ENCODE peak calls at places on chromosomes 4 and X, in six cellular contexts. W, J, S, N, U and L are unnamed samples.

GRCh38 chrX:16589826-16590225 is 60.1 kb upstream of the S100G start:
- DNase-seq in S (no peak), J (no peak), W (no peak), U (no peak), N (no peak), L (no peak)

GRCh38 chr4:95572304-95572991 is 23.7 kb upstream of the UNC5C start:
- DNase-seq in W (no peak), U (peak; percentile 65), N (no peak), J (no peak), S (peak; percentile 89), L (no peak)

GRCh38 chr4:72701987-72702819 is 133.2 kb upstream of the ADAMTS3 start:
- DNase-seq in J (peak; percentile 55), N (no peak), W (no peak), U (no peak), S (no peak), L (no peak)

GRCh38 chrX:53440631-53441517 is 6.7 kb upstream of the HSD17B10 start:
- DNase-seq in U (peak; percentile 62), N (no peak), J (peak; percentile 53), W (peak; percentile 74), S (peak; percentile 97), L (peak; percentile 72)

GRCh38 chr4:132071815-132072214 is 1077.3 kb upstream of the PCDH10 start:
- DNase-seq in J (no peak), S (no peak), N (no peak), U (no peak), W (no peak), L (no peak)

GRCh38 chrX:100615015-100615414 is 21.6 kb downstream of the TSPAN6 start:
- DNase-seq in N (no peak), S (no peak), W (no peak), J (peak; percentile 72), U (peak; percentile 25), L (peak; percentile 31)

GRCh38 chr4:8547108-8547911 is 32.9 kb upstream of the GPR78 start:
- DNase-seq in W (no peak), S (peak; percentile 65), U (peak; percentile 66), J (peak; percentile 41), N (no peak), L (peak; percentile 90)

GRCh38 chr4:108540536-108540935 is 79.8 kb upstream of the RPL34 start:
- DNase-seq in J (no peak), S (no peak), U (no peak), W (no peak), N (no peak), L (no peak)

GRCh38 chr4:13704761-13705160 is 77.2 kb upstream of the BOD1L1 start:
- DNase-seq in J (no peak), S (no peak), W (no peak), N (no peak), U (no peak), L (no peak)

GRCh38 chrX:13482764-13483552 is 86.4 kb upstream of the EGFL6 start:
- DNase-seq in W (no peak), U (no peak), N (no peak), J (peak; percentile 42), S (no peak), L (no peak)

GRCh38 chrX:136639506-136640176 is 8.3 kb upstream of the CD40LG start:
- DNase-seq in N (no peak), J (peak; percentile 16), S (no peak), W (no peak), U (no peak), L (peak; percentile 18)

GRCh38 chr4:33306131-33306530 is 2586.0 kb downstream of the PCDH7 start:
- DNase-seq in U (no peak), N (no peak), J (no peak), W (no peak), S (peak; percentile 31), L (no peak)

GRCh38 chr4:73452953-73453700 is 17.1 kb downstream of the AFP start:
- DNase-seq in S (no peak), N (no peak), J (no peak), U (no peak), W (no peak), L (no peak)

GRCh38 chr4:77854431-77855111 is 8.1 kb upstream of the MRPL1 start:
- DNase-seq in U (no peak), N (peak; percentile 72), S (no peak), W (no peak), J (no peak), L (no peak)

GRCh38 chr4:176443117-176443516 is 123.4 kb downstream of the SPCS3 start:
- DNase-seq in U (peak; percentile 36), W (no peak), N (no peak), S (no peak), J (peak; percentile 91), L (peak; percentile 50)

GRCh38 chr4:52982246-52982950 is 120.3 kb downstream of the RASL11B start:
- DNase-seq in U (no peak), W (no peak), J (peak; percentile 73), N (no peak), S (no peak), L (no peak)

GRCh38 chr4:111556141-111556781 is 589.0 kb upstream of the FAM241A start:
- DNase-seq in W (no peak), J (peak; percentile 35), U (no peak), S (no peak), N (no peak), L (no peak)

GRCh38 chrX:285076-285677 is 4.0 kb downstream of the PLCXD1 start:
- DNase-seq in N (no peak), S (no peak), W (peak; percentile 29), U (no peak), J (no peak), L (no peak)

GRCh38 chrX:54496517-54496852 is 451 bp upstream of the FGD1 start:
- DNase-seq in N (no peak), U (no peak), S (no peak), J (no peak), W (no peak), L (no peak)

GRCh38 chrX:100090931-100091330 is 319.1 kb downstream of the PCDH19 start:
- DNase-seq in U (no peak), S (no peak), J (peak; percentile 79), W (no peak), N (no peak), L (peak; percentile 43)

GRCh38 chr4:183636923-183637322 is 22.1 kb downstream of the RWDD4 start:
- DNase-seq in N (no peak), J (no peak), S (no peak), W (no peak), U (peak; percentile 29), L (peak; percentile 85)

GRCh38 chr4:6474053-6474568 is 1.7 kb upstream of the PPP2R2C start:
- DNase-seq in U (no peak), S (peak; percentile 77), J (no peak), N (no peak), W (no peak), L (no peak)

GRCh38 chr4:95319169-95319568 is 229.6 kb downstream of the UNC5C start:
- DNase-seq in J (no peak), S (no peak), U (no peak), W (no peak), N (no peak), L (no peak)

GRCh38 chr4:98516441-98517323 is 141.7 kb downstream of the TSPAN5 start:
- DNase-seq in N (no peak), S (no peak), J (peak; percentile 54), W (no peak), U (no peak), L (no peak)

DNA sequence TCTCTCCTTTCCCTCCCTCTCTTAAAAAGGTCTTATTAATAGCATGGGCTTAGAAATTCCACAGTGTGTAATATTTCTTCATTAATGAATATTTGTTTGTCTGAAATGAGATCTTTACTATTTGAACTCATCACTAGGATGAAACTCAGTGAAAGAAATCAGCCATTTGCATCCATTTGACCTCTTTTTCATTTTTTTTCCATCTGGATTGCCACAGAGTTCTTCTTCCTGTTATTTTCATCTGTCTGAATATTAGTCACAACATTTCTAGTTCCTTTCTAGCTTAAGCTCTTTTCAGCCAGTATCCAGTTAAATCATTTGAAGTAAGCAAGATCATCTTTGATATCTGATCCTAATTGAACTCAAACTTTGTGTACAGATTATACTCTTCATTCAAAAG is 69.2 kb upstream of the PLS3 start:
- DNase-seq in W (no peak), S (no peak), J (peak; percentile 1), N (no peak), U (no peak), L (no peak)
- H3K4me3 ChIP-seq in W (no peak overlapping the region), S (no peak overlapping the region), J (no peak overlapping the region), N (no peak overlapping the region), U (no peak overlapping the region), L (no peak overlapping the region)

GRCh38 chrX:20143111-20143510 is 1.5 kb upstream of the EIF1AX start:
- DNase-seq in U (no peak), W (no peak), J (no peak), S (no peak), N (no peak), L (no peak)

GRCh38 chrX:20143539-20143938 is 1.9 kb upstream of the EIF1AX start:
- DNase-seq in S (no peak), N (no peak), J (no peak), W (no peak), U (no peak), L (no peak)

GRCh38 chrX:20141281-20142220 is at the start of gene EIF1AX:
- DNase-seq in S (peak; percentile 100), U (peak; percentile 96), W (peak; percentile 98), J (peak; percentile 96), N (peak; percentile 99), L (peak; percentile 96)

GRCh38 chrX:20140410-20140809 is 1.2 kb downstream of the EIF1AX start:
- DNase-seq in S (no peak), W (no peak), N (no peak), J (no peak), U (no peak), L (no peak)

GRCh38 chrX:20139966-20140365 is 1.7 kb downstream of the EIF1AX start:
- DNase-seq in U (no peak), N (no peak), S (no peak), J (peak; percentile 84), W (no peak), L (no peak)
- H3K4me3 ChIP-seq in U (peak overlapping the region; percentile 95), N (peak overlapping the region; percentile 84), S (no peak overlapping the region), J (peak overlapping the region; percentile 75), W (peak overlapping the region; percentile 80), L (peak overlapping the region; percentile 88)

DNA sequence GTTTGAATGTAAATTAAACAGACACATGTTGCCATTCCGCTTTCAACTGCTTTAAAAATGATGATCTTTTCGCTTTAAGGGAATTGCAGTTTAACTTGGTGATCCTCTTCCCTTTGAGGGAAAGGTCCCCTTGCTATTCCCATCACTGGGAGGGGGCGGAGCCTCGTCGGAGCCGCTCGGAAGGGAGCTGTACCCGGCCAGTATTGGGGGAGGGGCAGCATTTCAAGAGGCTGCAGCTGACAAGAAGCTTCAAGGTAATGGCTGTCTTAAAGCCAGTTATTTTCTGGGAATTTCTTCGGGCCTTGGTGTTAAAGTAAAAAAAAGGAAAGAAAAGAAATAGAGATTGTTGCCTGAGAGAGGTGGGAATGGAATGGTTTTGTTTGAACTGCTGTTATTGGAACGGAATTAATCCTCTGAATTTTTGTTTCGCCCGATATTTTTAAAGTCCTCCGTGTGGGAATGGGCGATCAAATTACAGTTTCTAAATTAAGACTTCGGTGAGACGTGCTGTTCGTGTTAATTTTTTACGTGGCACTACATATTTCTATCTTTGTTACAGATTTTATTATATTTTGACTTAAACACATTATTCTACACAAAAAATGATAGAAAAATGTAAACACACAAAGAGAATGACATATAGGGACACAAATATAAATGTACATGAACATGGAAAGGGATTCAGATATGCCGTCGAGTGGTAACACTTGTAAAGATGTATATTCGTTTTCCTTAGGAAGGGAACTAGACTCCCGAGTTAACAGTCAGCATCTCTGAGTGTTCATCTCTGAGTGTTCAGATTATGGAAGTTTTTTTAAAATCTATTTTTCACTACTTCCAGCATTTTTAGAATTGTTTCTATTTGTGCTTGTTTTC is 9.2 kb downstream of the PWWP3B start:
- DNase-seq in S (no peak), J (no peak), U (no peak), W (peak; percentile 69), N (no peak), L (no peak)
- H3K4me3 ChIP-seq in S (no peak overlapping the region), J (no peak overlapping the region), U (no peak overlapping the region), W (no peak overlapping the region), N (no peak overlapping the region), L (no peak overlapping the region)

GRCh38 chrX:40099046-40099968 is 1.5 kb upstream of the BCOR start:
- DNase-seq in W (peak; percentile 76), U (peak; percentile 13), S (no peak), N (no peak), J (no peak), L (peak; percentile 68)
- H3K4me3 ChIP-seq in W (no peak overlapping the region), U (peak overlapping the region; percentile 54), S (no peak overlapping the region), N (peak overlapping the region; percentile 56), J (peak overlapping the region; percentile 59), L (peak overlapping the region; percentile 62)